ENCODE peak calls at places on chromosomes 4 and X, in five cellular contexts. M is WERI-Rb-1; G is stimulated activated CD8-positive, alpha-beta memory T cell treated with anti-CD3 and anti-CD28 coated beads, Interleukin-15, amount 100 ng/mL, for 1 hour; U is GM03348; X is EL. H is an unnamed sample.

GRCh38 chr4:98318521-98318920 is 57.3 kb downstream of the RAP1GDS1 start:
- DNase-seq in M (no peak), G (no peak), U (no peak), X (no peak), H (no peak)

GRCh38 chrX:43557792-43558191 is 98.3 kb upstream of the MAOA start:
- DNase-seq in M (peak; percentile 65), G (peak; percentile 38), U (peak; percentile 45), X (peak; percentile 21), H (peak; percentile 34)

GRCh38 chrX:72576161-72576896 is 3.7 kb upstream of the HDAC8 start:
- DNase-seq in M (no peak), G (no peak), U (peak; percentile 8), X (peak; percentile 2), H (peak; percentile 78)

GRCh38 chr4:17336986-17337385 is 174.9 kb downstream of the QDPR start:
- DNase-seq in M (no peak), G (no peak), U (no peak), X (no peak), H (no peak)

GRCh38 chr4:1596393-1596792 is 87.7 kb downstream of the FAM53A start:
- DNase-seq in M (no peak), G (no peak), U (no peak), X (no peak), H (no peak)

GRCh38 chr4:7073526-7074390 is 5.9 kb upstream of the GRPEL1 start:
- DNase-seq in M (peak; percentile 70), G (no peak), U (peak; percentile 62), X (peak; percentile 62), H (peak; percentile 24)

GRCh38 chr4:18608910-18609525 is 587.5 kb upstream of the LCORL start:
- DNase-seq in M (no peak), G (no peak), U (no peak), X (no peak), H (no peak)

GRCh38 chrX:104315555-104315954 is 60.8 kb upstream of the ESX1 start:
- DNase-seq in M (no peak), G (no peak), U (peak; percentile 32), X (peak; percentile 59), H (peak; percentile 9)

GRCh38 chrX:112818114-112819012 is 22.3 kb downstream of the AMOT start:
- DNase-seq in M (no peak), G (no peak), U (no peak), X (no peak), H (no peak)

GRCh38 chr4:21768349-21769310 is 179.9 kb downstream of the KCNIP4 start:
- DNase-seq in M (no peak), G (no peak), U (peak; percentile 15), X (peak; percentile 53), H (peak; percentile 37)

GRCh38 chrX:153884136-153885076 is 1.6 kb downstream of the L1CAM start:
- DNase-seq in M (peak; percentile 61), G (no peak), U (no peak), X (no peak), H (no peak)

H was measured in fibroblast of gingiva.